ENCODE peak calls at places on chromosomes 13 and 19, in ten cellular contexts. M is endothelial cell of umbilical vein, Y is transverse colon, I is Panc1, X is sigmoid colon, J is upper lobe of left lung, U is HCT116, D is stomach, E is breast epithelium, Q is H1. B is an unnamed sample. For H3K4me1, the result is how much of the 10 kb centered on the place peaks cover.

GRCh38 chr13:27997904-27998522 is 9.5 kb upstream of the URAD start:
- DNase-seq in M (peak), Y (peak), I (no peak), X (no peak), J (no peak), U (peak), D (peak), E (no peak), Q (no peak), B (no peak)

GRCh38 chr13:68506888-68507551 is 1276.9 kb upstream of the PCDH9 start:
- DNase-seq in M (no peak), Y (no peak), I (no peak), X (no peak), J (no peak), U (no peak), D (no peak), E (no peak), Q (no peak), B (no peak)

GRCh38 chr19:55647732-55648656 is at the start of gene CCDC106:
- DNase-seq in M (peak), Y (peak), I (no peak), X (peak), J (peak), U (no peak), D (peak), E (no peak), Q (no peak), B (no peak)

GRCh38 chr19:51354742-51355148 is 11.4 kb downstream of the ETFB start:
- DNase-seq in M (no peak), Y (no peak), I (no peak), X (no peak), J (no peak), U (no peak), D (no peak), E (no peak), Q (no peak), B (no peak)

GRCh38 chr13:110136660-110137585 is 170.0 kb downstream of the COL4A1 start:
- DNase-seq in M (no peak), Y (no peak), I (no peak), X (no peak), J (no peak), U (no peak), D (no peak), E (no peak), Q (no peak), B (no peak)

GRCh38 chr13:71610876-71611275 is 256.1 kb downstream of the DACH1 start:
- DNase-seq in M (no peak), Y (no peak), I (no peak), X (no peak), J (no peak), U (no peak), D (no peak), E (no peak), Q (no peak), B (no peak)

GRCh38 chr19:16018801-16019551 is 57.3 kb upstream of the TPM4 start:
- DNase-seq in M (no peak), Y (no peak), I (no peak), X (no peak), J (peak), U (no peak), D (peak), E (no peak), Q (no peak), B (no peak)

GRCh38 chr13:24264976-24265375 is 44.4 kb upstream of the C1QTNF9 start:
- DNase-seq in M (no peak), Y (peak), I (no peak), X (no peak), J (no peak), U (no peak), D (no peak), E (no peak), Q (no peak), B (no peak)

GRCh38 chr13:93670858-93671257 is 444.3 kb downstream of the GPC6 start:
- DNase-seq in M (no peak), Y (no peak), I (no peak), X (no peak), J (no peak), U (no peak), D (no peak), E (no peak), Q (no peak), B (no peak)

GRCh38 chr13:67932991-67933390 is 702.9 kb upstream of the PCDH9 start:
- DNase-seq in M (no peak), Y (no peak), I (no peak), X (no peak), J (no peak), U (no peak), D (no peak), E (no peak), Q (no peak), B (no peak)

GRCh38 chr13:27465611-27466010 is 15.2 kb upstream of the MTIF3 start:
- DNase-seq in M (peak), Y (no peak), I (no peak), X (no peak), J (no peak), U (no peak), D (no peak), E (no peak), Q (no peak), B (no peak)

GRCh38 chr13:76791290-76791664 is 94.9 kb downstream of the KCTD12 start:
- DNase-seq in M (no peak), Y (no peak), I (no peak), X (no peak), J (no peak), U (no peak), D (no peak), E (no peak), Q (peak), B (no peak)

GRCh38 chr13:31250435-31250834 is 50.7 kb downstream of the B3GLCT start:
- DNase-seq in M (no peak), Y (peak), I (no peak), X (no peak), J (no peak), U (no peak), D (no peak), E (no peak), Q (no peak), B (no peak)

GRCh38 chr13:93736111-93736510 is 509.5 kb downstream of the GPC6 start:
- DNase-seq in M (no peak), Y (no peak), I (no peak), X (no peak), J (no peak), U (no peak), D (no peak), E (no peak), Q (no peak), B (no peak)

GRCh38 chr13:43835701-43836100 is 43.8 kb downstream of the CCDC122 start:
- DNase-seq in M (no peak), Y (no peak), I (no peak), X (no peak), J (no peak), U (no peak), D (no peak), E (no peak), Q (no peak), B (no peak)

GRCh38 chr13:33402975-33403374 is 117.4 kb upstream of the STARD13 start:
- DNase-seq in M (no peak), Y (no peak), I (no peak), X (no peak), J (no peak), U (no peak), D (no peak), E (no peak), Q (no peak), B (no peak)

GRCh38 chr13:30647420-30647819 is 29.7 kb downstream of the USPL1 start:
- DNase-seq in M (no peak), Y (no peak), I (no peak), X (no peak), J (no peak), U (no peak), D (no peak), E (no peak), Q (no peak), B (no peak)

GRCh38 chr19:5891938-5892771 is 11.4 kb downstream of the NDUFA11 start:
- DNase-seq in M (peak), Y (peak), I (no peak), X (no peak), J (peak), U (no peak), D (peak), E (no peak), Q (no peak), B (no peak)

GRCh38 chr19:4063369-4064072 is 3.2 kb downstream of the ZBTB7A start:
- DNase-seq in M (peak), Y (peak), I (no peak), X (no peak), J (no peak), U (no peak), D (no peak), E (no peak), Q (no peak), B (no peak)

GRCh38 chr13:52925775-52926285 is 77.4 kb upstream of the PCDH8 start:
- DNase-seq in M (no peak), Y (no peak), I (no peak), X (no peak), J (peak), U (no peak), D (no peak), E (no peak), Q (no peak), B (no peak)

GRCh38 chr19:46355234-46355990 is 8.5 kb downstream of the PPP5C start:
- DNase-seq in M (no peak), Y (no peak), I (no peak), X (peak), J (no peak), U (no peak), D (no peak), E (no peak), Q (no peak), B (no peak)

GRCh38 chr13:35139591-35139990 is 197.5 kb downstream of the NBEA start:
- DNase-seq in M (peak), Y (no peak), I (no peak), X (no peak), J (no peak), U (no peak), D (no peak), E (no peak), Q (no peak), B (no peak)

GRCh38 chr19:37466277-37466797 is 907 bp downstream of the ZNF569 start:
- DNase-seq in M (no peak), Y (no peak), I (no peak), X (no peak), J (no peak), U (no peak), D (no peak), E (no peak), Q (no peak), B (no peak)

GRCh38 chr19:30719991-30720329 is 347.8 kb downstream of the ZNF536 start:
- DNase-seq in M (no peak), Y (no peak), I (no peak), X (no peak), J (no peak), U (no peak), D (no peak), E (no peak), Q (no peak), B (no peak)

GRCh38 chr13:97372929-97373328 is 61.0 kb upstream of the RAP2A start:
- DNase-seq in M (no peak), Y (no peak), I (no peak), X (no peak), J (no peak), U (no peak), D (no peak), E (no peak), Q (no peak), B (no peak)

GRCh38 chr19:49497790-49498106 is 1.5 kb downstream of the RPS11 start:
- DNase-seq in M (no peak), Y (no peak), I (no peak), X (no peak), J (no peak), U (no peak), D (no peak), E (no peak), Q (no peak), B (no peak)

GRCh38 chr13:113415825-113416224 is 37.5 kb downstream of the ADPRHL1 start:
- DNase-seq in M (no peak), Y (no peak), I (no peak), X (no peak), J (peak), U (no peak), D (no peak), E (no peak), Q (no peak), B (no peak)

GRCh38 chr13:81872581-81872980 is 1531.7 kb upstream of the SPRY2 start:
- DNase-seq in M (no peak), Y (no peak), I (no peak), X (no peak), J (no peak), U (peak), D (no peak), E (no peak), Q (no peak), B (no peak)

GRCh38 chr19:51808333-51808986 is 13.5 kb downstream of the FPR3 start:
- DNase-seq in M (peak), Y (no peak), I (peak), X (no peak), J (no peak), U (no peak), D (no peak), E (no peak), Q (no peak), B (no peak)

GRCh38 chr19:10137751-10138682 is 18.3 kb upstream of the EIF3G start:
- DNase-seq in M (no peak), Y (no peak), I (no peak), X (no peak), J (peak), U (no peak), D (no peak), E (no peak), Q (no peak), B (no peak)

DNA sequence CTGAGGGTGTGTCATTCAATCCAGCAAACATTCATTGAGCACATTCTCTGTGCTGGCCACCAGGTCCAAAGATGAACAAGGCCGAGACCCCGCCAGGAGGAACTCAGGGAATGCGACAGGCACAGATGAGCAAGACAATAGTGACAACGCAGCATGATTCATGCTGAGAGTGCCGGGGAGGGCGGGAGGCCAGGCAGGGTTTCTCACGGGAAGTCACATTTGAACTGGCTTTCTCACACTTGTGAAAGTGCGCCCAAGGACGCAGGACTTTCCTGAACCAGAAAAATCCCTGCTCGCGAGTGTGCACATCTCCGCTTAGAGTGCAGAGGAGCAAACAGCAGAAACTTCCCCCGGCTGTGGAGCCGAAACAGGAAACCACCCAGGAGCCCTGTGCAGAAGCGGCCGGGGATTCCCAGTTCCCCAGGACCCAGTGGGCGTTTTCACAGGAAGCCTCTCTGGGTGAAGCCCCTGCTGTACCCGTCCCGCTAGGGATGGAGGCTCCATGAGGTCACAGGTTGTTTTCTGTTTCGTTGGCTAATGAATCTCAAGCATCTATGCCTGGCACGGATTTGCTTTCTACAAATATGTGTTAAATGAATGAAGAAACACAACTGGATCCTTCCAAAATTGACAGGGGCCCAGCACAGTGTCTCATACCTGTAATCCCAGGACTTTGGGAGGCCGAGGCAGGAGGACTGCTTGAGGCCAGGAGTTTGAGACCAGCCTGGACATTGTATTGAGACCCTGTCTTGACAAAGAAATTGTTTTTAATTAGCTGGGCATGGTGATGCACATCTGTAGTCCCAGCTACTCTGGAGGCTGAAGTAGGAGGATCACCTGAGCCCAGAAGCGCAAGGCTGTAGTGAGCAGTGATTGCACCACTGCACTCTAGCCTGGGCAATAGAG is 68.4 kb upstream of the TM9SF2 start:
- DNase-seq in M (peak), Y (peak), I (no peak), X (peak), J (no peak), U (peak), D (peak), E (no peak), Q (peak), B (peak)
- H3K4me1 ChIP-seq in M (under half), Y (under half), I (under half), X (under half), J (under half), U (under half), D (under half), E (under half), Q (under half), B (under half)

GRCh38 chr19:18772620-18773587 is 18.2 kb downstream of the COMP start:
- DNase-seq in M (no peak), Y (no peak), I (no peak), X (no peak), J (peak), U (no peak), D (no peak), E (peak), Q (no peak), B (no peak)
- TF ChIP-seq POLR2AphosphoS5 in M (no peak), Y (no peak), I (no peak), X (no peak), J (no peak), U (no peak), D (no peak), E (no peak), Q (no peak), B (no peak)

DNA sequence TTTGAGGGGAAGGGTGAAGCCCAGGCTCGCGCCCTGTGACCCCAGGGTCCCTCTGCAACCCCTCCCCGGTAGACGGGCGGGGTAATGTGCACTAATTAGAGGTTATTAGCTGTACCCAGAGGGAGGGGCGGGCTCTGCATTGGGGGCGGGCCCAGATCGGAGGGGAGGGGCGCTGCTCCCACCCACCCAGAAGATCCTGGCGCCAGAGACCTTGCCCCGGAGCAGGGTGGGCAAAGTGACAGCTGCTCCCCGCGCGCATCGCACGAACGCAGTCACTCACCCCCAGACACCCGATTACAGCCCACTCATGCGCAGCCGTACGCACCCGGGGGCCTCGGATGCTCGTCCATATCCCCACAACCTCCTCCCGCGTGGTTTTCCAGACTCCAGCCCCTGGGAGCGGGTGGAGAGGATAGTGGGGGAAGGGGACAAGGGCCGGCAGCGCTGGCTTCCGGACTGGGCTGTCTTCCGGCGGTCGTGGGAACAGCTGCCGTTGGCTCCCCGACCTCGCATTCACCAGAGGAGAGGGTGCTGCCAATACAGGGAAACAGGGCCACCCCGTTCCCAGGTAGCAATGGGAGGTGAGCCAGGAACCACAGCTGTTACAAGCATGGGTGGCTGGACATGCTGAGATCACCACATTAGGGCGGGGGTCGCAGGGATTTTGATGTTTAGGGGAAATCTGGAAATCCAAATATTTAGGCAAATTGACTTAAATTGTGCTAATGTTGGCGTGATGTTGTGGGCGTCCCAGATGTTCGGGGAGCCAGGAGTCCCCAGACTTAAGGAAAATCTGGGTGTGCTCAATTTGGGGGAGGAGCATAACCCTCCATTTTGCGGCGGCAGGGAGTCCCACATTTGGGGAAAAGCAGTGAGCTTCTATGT is 2.9 kb upstream of the HOOK2 start:
- DNase-seq in M (peak), Y (peak), I (no peak), X (peak), J (peak), U (no peak), D (peak), E (peak), Q (no peak), B (no peak)
- H3K4me1 ChIP-seq in M (under half), Y (under half), I (under half), X (under half), J (under half), U (half or more), D (half or more), E (under half), Q (under half), B (half or more)

GRCh38 chr19:43705729-43706128 is 10.1 kb upstream of the IRGC start:
- DNase-seq in M (no peak), Y (no peak), I (no peak), X (no peak), J (no peak), U (no peak), D (no peak), E (no peak), Q (no peak), B (no peak)
- TF ChIP-seq POLR2AphosphoS5 in M (no peak), Y (no peak), I (no peak), X (no peak), J (no peak), U (no peak), D (no peak), E (no peak), Q (no peak), B (no peak)

GRCh38 chr19:54460230-54461005 is 3.2 kb downstream of the LENG9 start:
- DNase-seq in M (no peak), Y (no peak), I (no peak), X (no peak), J (peak), U (no peak), D (no peak), E (no peak), Q (no peak), B (no peak)
- H3K4me1 ChIP-seq in M (under half), Y (under half), I (under half), X (under half), J (under half), U (under half), D (half or more), E (under half), Q (under half), B (under half)

DNA sequence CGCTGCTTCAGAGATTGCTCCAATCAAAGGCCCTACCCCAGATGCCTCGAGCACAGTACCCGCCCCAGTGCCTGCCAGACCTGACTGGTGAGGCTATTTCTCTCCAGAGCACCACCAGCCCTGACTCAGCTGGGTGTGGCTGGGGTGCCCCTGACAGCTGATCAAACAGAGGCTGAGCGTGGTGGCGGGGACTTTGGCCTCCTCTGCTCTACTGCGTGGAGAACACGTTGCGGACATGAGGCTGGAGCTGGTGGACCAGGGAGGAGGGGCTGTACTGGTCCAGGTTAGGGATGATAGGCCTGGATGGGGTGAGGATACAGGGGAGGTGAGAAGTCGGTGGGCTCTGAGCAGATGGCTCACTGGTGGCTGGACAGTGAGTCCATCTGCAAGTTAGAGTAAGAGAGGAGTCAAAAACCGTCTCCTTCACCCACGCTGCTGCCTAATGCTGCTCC is 3.5 kb upstream of the DOCK6 start:
- DNase-seq in M (no peak), Y (peak), I (no peak), X (no peak), J (no peak), U (peak), D (peak), E (no peak), Q (no peak), B (no peak)
- TF ChIP-seq POLR2AphosphoS5 in M (no peak), Y (peak), I (no peak), X (no peak), J (peak), U (peak), D (peak), E (no peak), Q (no peak), B (no peak)